ENCODE peak calls at places on chromosome 5, in eight cellular contexts. One of them, this sample, is unnamed.

GRCh38 chr5:127934791-127935256 is 148.7 kb upstream of the SLC12A2 start:
- DNase-seq in Calu3: peak; percentile 87
- DNase-seq in heart right ventricle: no peak
- DNase-seq in GM13977: no peak
- DNase-seq in heart left ventricle: no peak
- DNase-seq in CD4-positive, alpha-beta T cell: no peak
- DNase-seq in fibroblast of pulmonary artery: peak; percentile 86
- DNase-seq in pancreas: peak; percentile 68
- DNase-seq in this sample: no peak

GRCh38 chr5:36640949-36641348 is 34.5 kb downstream of the SLC1A3 start:
- DNase-seq in Calu3: no peak
- DNase-seq in heart right ventricle: no peak
- DNase-seq in GM13977: no peak
- DNase-seq in heart left ventricle: no peak
- DNase-seq in CD4-positive, alpha-beta T cell: no peak
- DNase-seq in fibroblast of pulmonary artery: peak; percentile 28
- DNase-seq in pancreas: no peak
- DNase-seq in this sample: no peak

GRCh38 chr5:181087309-181087708 is 43.7 kb downstream of the OR2V1 start:
- DNase-seq in Calu3: no peak
- DNase-seq in heart right ventricle: no peak
- DNase-seq in GM13977: no peak
- DNase-seq in heart left ventricle: no peak
- DNase-seq in CD4-positive, alpha-beta T cell: no peak
- DNase-seq in fibroblast of pulmonary artery: no peak
- DNase-seq in pancreas: no peak
- DNase-seq in this sample: no peak

GRCh38 chr5:113118765-113119164 is 142.2 kb downstream of the DCP2 start:
- DNase-seq in Calu3: no peak
- DNase-seq in heart right ventricle: peak; percentile 25
- DNase-seq in GM13977: no peak
- DNase-seq in heart left ventricle: no peak
- DNase-seq in CD4-positive, alpha-beta T cell: no peak
- DNase-seq in fibroblast of pulmonary artery: no peak
- DNase-seq in pancreas: no peak
- DNase-seq in this sample: no peak

GRCh38 chr5:160516696-160517530 is 95.3 kb downstream of the PTTG1 start:
- DNase-seq in Calu3: no peak
- DNase-seq in heart right ventricle: no peak
- DNase-seq in GM13977: no peak
- DNase-seq in heart left ventricle: no peak
- DNase-seq in CD4-positive, alpha-beta T cell: no peak
- DNase-seq in fibroblast of pulmonary artery: no peak
- DNase-seq in pancreas: no peak
- DNase-seq in this sample: no peak

GRCh38 chr5:106843812-106844416 is 826.8 kb downstream of the EFNA5 start:
- DNase-seq in Calu3: peak; percentile 28
- DNase-seq in heart right ventricle: no peak
- DNase-seq in GM13977: no peak
- DNase-seq in heart left ventricle: no peak
- DNase-seq in CD4-positive, alpha-beta T cell: no peak
- DNase-seq in fibroblast of pulmonary artery: peak; percentile 33
- DNase-seq in pancreas: no peak
- DNase-seq in this sample: no peak

GRCh38 chr5:40288791-40289475 is 390.8 kb upstream of the PTGER4 start:
- DNase-seq in Calu3: no peak
- DNase-seq in heart right ventricle: no peak
- DNase-seq in GM13977: no peak
- DNase-seq in heart left ventricle: no peak
- DNase-seq in CD4-positive, alpha-beta T cell: no peak
- DNase-seq in fibroblast of pulmonary artery: no peak
- DNase-seq in pancreas: no peak
- DNase-seq in this sample: no peak

GRCh38 chr5:19496056-19496455 is 491.9 kb downstream of the CDH18 start:
- DNase-seq in Calu3: no peak
- DNase-seq in heart right ventricle: no peak
- DNase-seq in GM13977: no peak
- DNase-seq in heart left ventricle: no peak
- DNase-seq in CD4-positive, alpha-beta T cell: no peak
- DNase-seq in fibroblast of pulmonary artery: no peak
- DNase-seq in pancreas: no peak
- DNase-seq in this sample: no peak

GRCh38 chr5:56535347-56535746 is 280.0 kb upstream of the MAP3K1 start:
- DNase-seq in Calu3: no peak
- DNase-seq in heart right ventricle: no peak
- DNase-seq in GM13977: no peak
- DNase-seq in heart left ventricle: no peak
- DNase-seq in CD4-positive, alpha-beta T cell: no peak
- DNase-seq in fibroblast of pulmonary artery: no peak
- DNase-seq in pancreas: no peak
- DNase-seq in this sample: no peak

GRCh38 chr5:64108674-64109073 is 57.0 kb upstream of the RNF180 start:
- DNase-seq in Calu3: no peak
- DNase-seq in heart right ventricle: no peak
- DNase-seq in GM13977: no peak
- DNase-seq in heart left ventricle: no peak
- DNase-seq in CD4-positive, alpha-beta T cell: no peak
- DNase-seq in fibroblast of pulmonary artery: no peak
- DNase-seq in pancreas: no peak
- DNase-seq in this sample: no peak

DNA sequence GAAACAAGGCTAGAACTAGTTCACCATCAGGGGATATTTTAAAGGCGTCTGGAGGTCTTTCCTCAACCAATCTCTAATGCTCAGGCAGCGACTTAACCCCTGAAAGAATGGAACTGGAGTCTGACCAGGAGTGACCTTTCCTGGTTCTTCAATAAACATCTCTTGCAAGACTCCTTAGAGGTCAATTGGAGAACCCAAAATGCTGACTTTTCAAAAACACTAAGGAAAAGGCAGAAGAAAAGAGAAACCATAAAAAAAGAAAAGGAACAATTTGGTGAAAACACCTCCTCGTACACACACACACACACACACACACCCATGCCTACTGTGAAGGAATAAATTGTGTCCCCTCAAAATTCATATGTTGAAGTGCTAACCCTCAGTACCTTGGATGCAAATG is 12.3 kb downstream of the TIMD4 start:
- DNase-seq in Calu3: no peak
- DNase-seq in heart right ventricle: no peak
- DNase-seq in GM13977: no peak
- DNase-seq in heart left ventricle: no peak
- DNase-seq in CD4-positive, alpha-beta T cell: no peak
- DNase-seq in fibroblast of pulmonary artery: no peak
- DNase-seq in pancreas: no peak
- DNase-seq in this sample: no peak
- TF ChIP-seq CTCF in Calu3: no peak
- TF ChIP-seq CTCF in heart right ventricle: no peak
- TF ChIP-seq CTCF in GM13977: no peak
- TF ChIP-seq CTCF in heart left ventricle: no peak
- TF ChIP-seq CTCF in CD4-positive, alpha-beta T cell: no peak
- TF ChIP-seq CTCF in fibroblast of pulmonary artery: no peak
- TF ChIP-seq CTCF in pancreas: no peak
- TF ChIP-seq CTCF in this sample: no peak

GRCh38 chr5:13997514-13997913 is 53.0 kb upstream of the DNAH5 start:
- DNase-seq in Calu3: no peak
- DNase-seq in heart right ventricle: no peak
- DNase-seq in GM13977: no peak
- DNase-seq in heart left ventricle: no peak
- DNase-seq in CD4-positive, alpha-beta T cell: no peak
- DNase-seq in fibroblast of pulmonary artery: no peak
- DNase-seq in pancreas: no peak
- DNase-seq in this sample: no peak

GRCh38 chr5:13993926-13994325 is 49.4 kb upstream of the DNAH5 start:
- DNase-seq in Calu3: no peak
- DNase-seq in heart right ventricle: no peak
- DNase-seq in GM13977: no peak
- DNase-seq in heart left ventricle: no peak
- DNase-seq in CD4-positive, alpha-beta T cell: no peak
- DNase-seq in fibroblast of pulmonary artery: no peak
- DNase-seq in pancreas: no peak
- DNase-seq in this sample: no peak

GRCh38 chr5:13991365-13991764 is 46.9 kb upstream of the DNAH5 start:
- DNase-seq in Calu3: no peak
- DNase-seq in heart right ventricle: no peak
- DNase-seq in GM13977: no peak
- DNase-seq in heart left ventricle: no peak
- DNase-seq in CD4-positive, alpha-beta T cell: no peak
- DNase-seq in fibroblast of pulmonary artery: no peak
- DNase-seq in pancreas: no peak
- DNase-seq in this sample: no peak

GRCh38 chr5:13992795-13993194 is 48.3 kb upstream of the DNAH5 start:
- DNase-seq in Calu3: no peak
- DNase-seq in heart right ventricle: no peak
- DNase-seq in GM13977: no peak
- DNase-seq in heart left ventricle: no peak
- DNase-seq in CD4-positive, alpha-beta T cell: no peak
- DNase-seq in fibroblast of pulmonary artery: no peak
- DNase-seq in pancreas: no peak
- DNase-seq in this sample: no peak

DNA sequence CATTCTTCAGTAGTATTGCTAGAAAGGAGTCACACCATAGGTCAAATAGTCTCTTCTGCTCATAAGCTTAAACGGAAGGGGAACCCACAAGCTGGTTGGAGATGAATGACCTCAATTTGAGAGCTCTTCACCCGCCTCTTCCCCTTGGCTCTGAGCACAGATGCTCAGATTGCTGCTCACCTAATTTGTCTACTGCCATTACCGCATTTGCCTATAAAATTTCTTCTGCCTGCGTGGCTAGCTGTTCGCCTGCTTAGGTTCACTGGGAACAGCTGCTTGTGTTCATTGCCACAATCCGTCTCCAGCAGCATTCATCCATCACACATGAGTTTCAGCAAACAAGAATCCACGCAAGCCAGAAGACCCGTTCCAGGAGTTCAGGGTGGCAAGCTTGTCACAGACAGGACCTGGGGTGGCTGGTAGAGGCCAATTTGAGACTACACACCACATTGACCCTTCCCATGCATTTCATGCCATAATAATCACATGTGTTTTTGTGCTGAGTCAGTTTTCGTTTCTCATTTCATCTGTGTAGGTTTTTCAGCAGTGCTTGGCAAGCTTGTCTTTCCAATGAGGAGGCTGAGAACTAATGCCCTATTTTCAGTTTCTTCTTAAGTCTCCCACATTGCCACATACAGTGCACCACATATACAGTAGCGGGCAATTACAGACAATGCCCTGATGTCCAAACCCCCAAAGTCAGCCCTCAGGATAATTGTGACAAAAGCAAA is 50.3 kb upstream of the DNAH5 start:
- DNase-seq in Calu3: no peak
- DNase-seq in heart right ventricle: no peak
- DNase-seq in GM13977: no peak
- DNase-seq in heart left ventricle: no peak
- DNase-seq in CD4-positive, alpha-beta T cell: no peak
- DNase-seq in fibroblast of pulmonary artery: no peak
- DNase-seq in pancreas: no peak
- DNase-seq in this sample: no peak
- TF ChIP-seq CTCF in Calu3: no peak
- TF ChIP-seq CTCF in heart right ventricle: no peak
- TF ChIP-seq CTCF in GM13977: no peak
- TF ChIP-seq CTCF in heart left ventricle: no peak
- TF ChIP-seq CTCF in CD4-positive, alpha-beta T cell: no peak
- TF ChIP-seq CTCF in fibroblast of pulmonary artery: no peak
- TF ChIP-seq CTCF in pancreas: no peak
- TF ChIP-seq CTCF in this sample: no peak

DNA sequence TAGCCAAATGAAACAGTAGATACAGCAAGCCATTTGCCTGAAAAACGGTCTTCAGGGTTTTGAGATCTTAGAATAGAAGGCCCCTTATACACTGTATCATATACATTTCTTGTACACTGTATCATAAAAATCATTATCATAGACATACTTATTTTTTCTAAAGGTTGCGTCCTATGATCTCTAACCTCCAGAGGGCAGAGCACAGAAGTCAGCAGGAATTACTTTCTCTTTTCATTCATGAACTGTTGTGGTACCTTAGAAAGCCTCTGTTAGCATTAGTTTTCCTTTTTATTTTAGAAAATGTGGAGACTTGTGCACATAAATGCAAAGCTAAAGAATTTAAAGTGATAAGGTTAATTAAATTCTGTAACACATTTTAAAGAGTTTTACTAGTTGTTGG is 115.4 kb downstream of the OXCT1 start:
- DNase-seq in Calu3: no peak
- DNase-seq in heart right ventricle: no peak
- DNase-seq in GM13977: no peak
- DNase-seq in heart left ventricle: no peak
- DNase-seq in CD4-positive, alpha-beta T cell: no peak
- DNase-seq in fibroblast of pulmonary artery: no peak
- DNase-seq in pancreas: no peak
- DNase-seq in this sample: no peak
- TF ChIP-seq CTCF in Calu3: no peak
- TF ChIP-seq CTCF in heart right ventricle: no peak
- TF ChIP-seq CTCF in GM13977: peak; percentile 42
- TF ChIP-seq CTCF in heart left ventricle: no peak
- TF ChIP-seq CTCF in CD4-positive, alpha-beta T cell: no peak
- TF ChIP-seq CTCF in fibroblast of pulmonary artery: no peak
- TF ChIP-seq CTCF in pancreas: no peak
- TF ChIP-seq CTCF in this sample: no peak

GRCh38 chr5:179186092-179186419 is 125.9 kb downstream of the ZNF354C start:
- DNase-seq in Calu3: no peak
- DNase-seq in heart right ventricle: no peak
- DNase-seq in GM13977: no peak
- DNase-seq in heart left ventricle: no peak
- DNase-seq in CD4-positive, alpha-beta T cell: no peak
- DNase-seq in fibroblast of pulmonary artery: no peak
- DNase-seq in pancreas: no peak
- DNase-seq in this sample: no peak

GRCh38 chr5:179183481-179183880 is 123.3 kb downstream of the ZNF354C start:
- DNase-seq in Calu3: no peak
- DNase-seq in heart right ventricle: no peak
- DNase-seq in GM13977: no peak
- DNase-seq in heart left ventricle: peak; percentile 4
- DNase-seq in CD4-positive, alpha-beta T cell: no peak
- DNase-seq in fibroblast of pulmonary artery: no peak
- DNase-seq in pancreas: no peak
- DNase-seq in this sample: no peak

GRCh38 chr5:179182601-179183000 is 122.4 kb downstream of the ZNF354C start:
- DNase-seq in Calu3: no peak
- DNase-seq in heart right ventricle: no peak
- DNase-seq in GM13977: no peak
- DNase-seq in heart left ventricle: no peak
- DNase-seq in CD4-positive, alpha-beta T cell: no peak
- DNase-seq in fibroblast of pulmonary artery: no peak
- DNase-seq in pancreas: no peak
- DNase-seq in this sample: no peak

GRCh38 chr5:179185256-179186091 is 125.3 kb downstream of the ZNF354C start:
- DNase-seq in Calu3: no peak
- DNase-seq in heart right ventricle: no peak
- DNase-seq in GM13977: no peak
- DNase-seq in heart left ventricle: peak; percentile 15
- DNase-seq in CD4-positive, alpha-beta T cell: no peak
- DNase-seq in fibroblast of pulmonary artery: no peak
- DNase-seq in pancreas: no peak
- DNase-seq in this sample: no peak

DNA sequence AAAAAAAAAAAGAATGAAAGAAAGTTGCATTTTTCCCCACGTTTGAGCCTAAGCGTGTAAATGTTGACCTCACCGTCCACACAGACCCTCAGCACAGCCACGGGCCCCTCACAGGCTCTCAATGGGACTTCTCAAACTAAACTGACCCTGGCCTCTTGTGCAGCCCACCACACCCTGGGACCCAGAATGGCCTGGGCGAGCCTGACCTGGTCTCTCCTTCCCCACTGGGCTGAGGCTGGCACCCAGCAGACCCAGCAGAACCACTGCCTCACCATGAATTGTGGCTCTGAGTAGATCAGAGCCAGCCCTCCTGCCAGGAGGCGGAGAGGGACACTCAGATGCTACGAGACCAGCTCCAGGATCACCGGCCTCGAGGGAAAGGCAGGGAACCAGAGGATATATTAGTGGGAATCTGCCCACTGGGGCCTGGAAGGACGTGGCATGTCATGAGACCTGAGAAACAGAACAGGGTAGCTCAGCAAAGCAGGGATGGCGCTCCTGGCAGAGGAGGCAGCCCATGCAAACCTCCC is 124.4 kb downstream of the ZNF354C start:
- DNase-seq in Calu3: no peak
- DNase-seq in heart right ventricle: no peak
- DNase-seq in GM13977: no peak
- DNase-seq in heart left ventricle: peak; percentile 12
- DNase-seq in CD4-positive, alpha-beta T cell: no peak
- DNase-seq in fibroblast of pulmonary artery: no peak
- DNase-seq in pancreas: no peak
- DNase-seq in this sample: no peak
- TF ChIP-seq CTCF in Calu3: no peak
- TF ChIP-seq CTCF in heart right ventricle: no peak
- TF ChIP-seq CTCF in GM13977: no peak
- TF ChIP-seq CTCF in heart left ventricle: no peak
- TF ChIP-seq CTCF in CD4-positive, alpha-beta T cell: no peak
- TF ChIP-seq CTCF in fibroblast of pulmonary artery: no peak
- TF ChIP-seq CTCF in pancreas: no peak
- TF ChIP-seq CTCF in this sample: no peak

This sample was measured in nephron progenitor cell.